ENCODE peak calls at places on chromosomes 2 and 18, in eight cellular contexts. M, R, K, V, C, U, L and Z are unnamed samples.

GRCh38 chr2:85435986-85436835 is 17.7 kb downstream of the SH2D6 start:
- DNase-seq in M (no peak), L (no peak), U (no peak), R (no peak), V (no peak), K (no peak), C (no peak), Z (no peak)

GRCh38 chr2:57396364-57397098 is 650.1 kb upstream of the VRK2 start:
- DNase-seq in M (peak; percentile 52), C (no peak), L (peak; percentile 71), U (no peak), V (no peak), R (peak; percentile 41), K (no peak), Z (no peak)

GRCh38 chr2:234559609-234560008 is 62.7 kb upstream of the ARL4C start:
- DNase-seq in U (no peak), V (no peak), L (no peak), R (no peak), C (no peak), M (no peak), K (no peak), Z (no peak)

GRCh38 chr2:134160793-134161504 is 92.9 kb upstream of the MGAT5 start:
- DNase-seq in U (no peak), M (no peak), V (no peak), R (peak; percentile 26), K (no peak), L (peak; percentile 67), C (no peak), Z (no peak)

GRCh38 chr2:227325824-227326195 is 759 bp downstream of the MFF start:
- DNase-seq in L (peak; percentile 49), K (peak; percentile 40), C (no peak), U (no peak), R (peak; percentile 62), M (peak; percentile 66), V (no peak), Z (no peak)

GRCh38 chr2:231250146-231250545 is 51.7 kb downstream of the ARMC9 start:
- DNase-seq in M (no peak), L (no peak), V (no peak), K (peak; percentile 23), U (no peak), C (no peak), R (peak; percentile 46), Z (no peak)

GRCh38 chr18:32469691-32470131 is 971 bp downstream of the GAREM1 start:
- DNase-seq in K (peak; percentile 49), C (no peak), R (peak; percentile 0), V (no peak), L (no peak), U (no peak), M (no peak), Z (no peak)

GRCh38 chr18:77671456-77672167 is 422.0 kb downstream of the GALR1 start:
- DNase-seq in V (peak; percentile 65), U (no peak), L (no peak), R (no peak), K (no peak), C (no peak), M (no peak), Z (no peak)

GRCh38 chr2:233271693-233272092 is 20.2 kb downstream of the ATG16L1 start:
- DNase-seq in K (no peak), U (no peak), M (no peak), C (no peak), V (peak; percentile 14), R (no peak), L (no peak), Z (no peak)

GRCh38 chr18:31891566-31891965 is 51.4 kb downstream of the TRAPPC8 start:
- DNase-seq in M (no peak), K (no peak), C (no peak), U (no peak), R (no peak), V (no peak), L (no peak), Z (no peak)

GRCh38 chr2:216857131-216857550 is 2.7 kb downstream of the TNP1 start:
- DNase-seq in R (peak; percentile 71), U (no peak), V (no peak), M (no peak), C (no peak), L (no peak), K (no peak), Z (no peak)

GRCh38 chr18:580154-580553 is at the start of gene CETN1:
- DNase-seq in C (no peak), K (no peak), M (no peak), L (no peak), U (no peak), V (no peak), R (no peak), Z (no peak)

GRCh38 chr2:20668470-20668869 is 1.5 kb downstream of the GDF7 start:
- DNase-seq in K (no peak), M (no peak), C (no peak), R (no peak), U (no peak), L (no peak), V (no peak), Z (no peak)

GRCh38 chr2:20322527-20323300 is 27.9 kb downstream of the PUM2 start:
- DNase-seq in C (no peak), K (no peak), U (no peak), V (no peak), R (no peak), L (no peak), M (no peak), Z (no peak)

GRCh38 chr18:448116-448515 is 52.4 kb downstream of the COLEC12 start:
- DNase-seq in M (no peak), C (no peak), L (no peak), U (no peak), K (no peak), V (peak; percentile 39), R (no peak), Z (no peak)

GRCh38 chr2:47196499-47196898 is 41.4 kb upstream of the STPG4 start:
- DNase-seq in L (no peak), M (no peak), C (no peak), R (no peak), U (no peak), K (no peak), V (no peak), Z (no peak)

GRCh38 chr18:56727399-56727798 is 76.2 kb downstream of the WDR7 start:
- DNase-seq in K (no peak), C (no peak), L (no peak), R (no peak), U (no peak), V (no peak), M (no peak), Z (no peak)

GRCh38 chr2:119491776-119492525 is 32.3 kb downstream of the SCTR start:
- DNase-seq in R (peak; percentile 89), M (no peak), U (no peak), K (peak; percentile 81), L (no peak), V (no peak), C (no peak), Z (no peak)

GRCh38 chr2:287471-287885 is 413 bp downstream of the ALKAL2 start:
- DNase-seq in M (no peak), K (no peak), L (no peak), V (no peak), R (no peak), C (no peak), U (no peak), Z (no peak)

GRCh38 chr2:199457147-199458016 is at the start of gene SATB2:
- DNase-seq in M (peak; percentile 67), L (peak; percentile 73), K (peak; percentile 81), U (no peak), C (no peak), V (peak; percentile 75), R (peak; percentile 81), Z (peak; percentile 16)